ENCODE peak calls at places on chromosomes 13 and 19, in four cellular contexts. V is A549, K is K562, N is HepG2. Z is an unnamed sample.

GRCh38 chr13:40667622-40667978 is 1.2 kb upstream of the FOXO1 start:
- DNase-seq in V (no peak), K (no peak), N (no peak), Z (peak)

GRCh38 chr19:10289836-10290438 is at the start of gene ICAM5:
- DNase-seq in K (peak), V (peak), N (no peak), Z (no peak)

GRCh38 chr13:66506979-66507378 is 723.2 kb downstream of the PCDH9 start:
- DNase-seq in N (no peak), K (no peak), V (no peak), Z (no peak)

GRCh38 chr13:109768616-109769015 is 17.8 kb downstream of the IRS2 start:
- DNase-seq in V (no peak), K (no peak), N (no peak), Z (no peak)

GRCh38 chr19:13366529-13367143 is 139.6 kb downstream of the CACNA1A start:
- DNase-seq in K (peak), N (no peak), V (peak), Z (peak)

GRCh38 chr19:5083547-5083965 is 114.6 kb downstream of the KDM4B start:
- DNase-seq in V (no peak), K (peak), N (no peak), Z (no peak)

GRCh38 chr19:18504886-18505610 is 16.8 kb downstream of the ELL start:
- DNase-seq in K (no peak), N (no peak), V (no peak), Z (no peak)

GRCh38 chr13:47897411-47898050 is 103.5 kb downstream of the SUCLA2 start:
- DNase-seq in K (no peak), V (no peak), N (peak), Z (peak)

GRCh38 chr19:20279516-20279915 is 112.5 kb downstream of the ZNF486 start:
- DNase-seq in K (no peak), N (no peak), V (no peak), Z (no peak)

GRCh38 chr13:99151516-99151915 is 49.1 kb upstream of the UBAC2 start:
- DNase-seq in N (no peak), V (peak), K (peak), Z (no peak)

GRCh38 chr13:103324641-103325040 is 258.4 kb upstream of the SLC10A2 start:
- DNase-seq in V (no peak), N (no peak), K (no peak), Z (no peak)

GRCh38 chr19:17332677-17333581 is 1.7 kb downstream of the ANO8 start:
- DNase-seq in K (peak), V (peak), N (peak), Z (peak)

GRCh38 chr13:38686635-38687245 is at the start of gene FREM2:
- DNase-seq in V (peak), K (no peak), N (no peak), Z (peak)

GRCh38 chr13:109764474-109765292 is 21.7 kb downstream of the IRS2 start:
- DNase-seq in V (no peak), K (no peak), N (no peak), Z (no peak)

GRCh38 chr19:18464646-18465045 is 26.7 kb upstream of the ISYNA1 start:
- DNase-seq in V (peak), N (peak), K (no peak), Z (no peak)

GRCh38 chr13:71536201-71536600 is 330.8 kb downstream of the DACH1 start:
- DNase-seq in K (no peak), V (no peak), N (no peak), Z (no peak)
- TF ChIP-seq HMGXB4 in K (no peak), V (no peak), N (no peak), Z (no peak)

GRCh38 chr13:112733112-112733511 is 43.3 kb downstream of the ATP11A start:
- DNase-seq in V (no peak), N (no peak), K (no peak), Z (peak)
- TF ChIP-seq HMGXB4 in V (no peak), N (no peak), K (no peak), Z (no peak)

GRCh38 chr13:43319617-43320444 is 296.4 kb downstream of the DNAJC15 start:
- DNase-seq in N (peak), V (no peak), K (no peak), Z (no peak)
- TF ChIP-seq HMGXB4 in N (no peak), V (no peak), K (no peak), Z (no peak)

GRCh38 chr19:50662442-50663279 is 13.4 kb downstream of the C19orf81 start:
- DNase-seq in N (no peak), K (no peak), V (no peak), Z (no peak)

GRCh38 chr19:50661087-50661486 is 11.8 kb downstream of the C19orf81 start:
- DNase-seq in V (no peak), N (no peak), K (no peak), Z (no peak)

GRCh38 chr19:50663280-50663790 is 14.1 kb downstream of the C19orf81 start:
- DNase-seq in N (peak), K (peak), V (peak), Z (no peak)

GRCh38 chr19:50660083-50660366 is 10.8 kb downstream of the C19orf81 start:
- DNase-seq in V (no peak), K (no peak), N (no peak), Z (no peak)

GRCh38 chr19:50661675-50662441 is 12.6 kb downstream of the C19orf81 start:
- DNase-seq in V (no peak), N (no peak), K (peak), Z (no peak)
- TF ChIP-seq HMGXB4 in V (no peak), N (no peak), K (no peak), Z (no peak)

GRCh38 chr19:45070214-45070613 is 6.1 kb downstream of the ZNF296 start:
- DNase-seq in N (no peak), K (no peak), V (no peak), Z (no peak)

GRCh38 chr19:45071545-45071938 is 4.7 kb downstream of the ZNF296 start:
- DNase-seq in V (no peak), K (no peak), N (no peak), Z (no peak)

GRCh38 chr19:45074744-45075143 is 1.5 kb downstream of the ZNF296 start:
- DNase-seq in N (no peak), V (no peak), K (no peak), Z (peak)

GRCh38 chr19:45070861-45071544 is 5.3 kb downstream of the ZNF296 start:
- DNase-seq in K (no peak), N (no peak), V (no peak), Z (no peak)

GRCh38 chr19:45071969-45072790 is 4.1 kb downstream of the ZNF296 start:
- DNase-seq in V (no peak), K (no peak), N (no peak), Z (peak)
- TF ChIP-seq HMGXB4 in V (no peak), K (no peak), N (no peak), Z (no peak)

GRCh38 chr19:51971624-51972023 is 15.0 kb downstream of the ZNF350 start:
- DNase-seq in V (peak), K (peak), N (no peak), Z (no peak)
- TF ChIP-seq HMGXB4 in V (no peak), K (no peak), N (no peak), Z (no peak)

GRCh38 chr19:16191216-16191908 is 6.2 kb downstream of the FAM32A start:
- DNase-seq in N (no peak), V (no peak), K (no peak), Z (no peak)

GRCh38 chr19:16193466-16193865 is 4.2 kb upstream of the AP1M1 start:
- DNase-seq in K (no peak), V (no peak), N (no peak), Z (peak)

GRCh38 chr19:16188521-16188920 is 3.3 kb downstream of the FAM32A start:
- DNase-seq in K (no peak), V (no peak), N (no peak), Z (no peak)

GRCh38 chr19:16190736-16191135 is 5.5 kb downstream of the FAM32A start:
- DNase-seq in K (no peak), V (no peak), N (no peak), Z (no peak)

DNA sequence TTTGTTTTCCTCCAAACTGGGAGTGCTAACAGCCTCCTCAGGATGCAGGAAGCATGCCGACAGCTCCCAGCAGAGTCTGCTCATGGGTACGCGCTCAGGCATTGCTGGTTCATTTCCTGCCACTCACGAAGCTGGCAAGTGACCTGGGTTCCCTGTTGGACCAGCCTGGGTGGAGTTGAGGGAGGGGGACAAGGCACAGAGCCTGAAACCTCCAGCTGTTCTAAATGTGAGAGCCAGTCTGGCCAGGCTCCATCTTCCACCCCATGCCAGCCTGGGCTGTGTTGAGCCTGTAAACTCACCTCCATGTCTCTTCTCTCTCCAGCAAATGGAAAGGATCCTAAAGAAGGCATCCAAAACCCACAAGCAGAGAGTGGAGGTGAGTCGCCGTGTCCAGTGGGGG is 5.0 kb downstream of the FAM32A start:
- DNase-seq in V (no peak), N (no peak), K (no peak), Z (no peak)
- TF ChIP-seq HMGXB4 in V (no peak), N (no peak), K (no peak), Z (no peak)

DNA sequence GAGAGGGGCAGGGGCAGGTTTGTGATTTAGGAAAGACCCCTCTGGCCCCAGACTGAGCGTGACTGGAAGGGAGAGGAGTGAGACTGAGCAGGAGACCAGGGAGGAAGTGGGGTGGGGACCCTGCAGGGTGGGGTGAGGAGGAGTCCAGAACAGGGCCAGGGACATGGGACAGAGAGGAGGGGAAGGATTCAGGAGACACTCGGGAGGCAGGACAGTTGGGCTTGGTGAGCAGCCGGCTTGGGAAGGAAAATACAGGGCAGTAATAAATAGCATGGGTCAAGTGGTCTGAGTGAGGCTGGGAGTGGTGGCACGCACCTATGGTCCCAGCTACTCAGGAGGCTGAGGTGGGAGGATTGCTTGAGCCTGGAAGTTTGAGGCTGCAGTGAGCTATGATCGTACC is 9.4 kb downstream of the FOSB start:
- DNase-seq in N (no peak), V (no peak), K (no peak), Z (no peak)
- TF ChIP-seq HMGXB4 in N (no peak), V (no peak), K (no peak), Z (no peak)